ENCODE peak calls at places on chromosome 21, in ten cellular contexts. Q, V, W, U, B, E, A, F, R and N are unnamed samples.

GRCh38 chr21:39314155-39315027 is 959 bp upstream of the BRWD1 start:
- DNase-seq in Q (peak; percentile 63), V (peak; percentile 11), W (peak; percentile 33), U (peak; percentile 18), B (peak; percentile 34), E (peak; percentile 46), A (peak; percentile 71), F (peak; percentile 20), R (peak; percentile 49), N (peak; percentile 53)

GRCh38 chr21:20971296-20971921 is 26.8 kb upstream of the NCAM2 start:
- DNase-seq in Q (peak; percentile 25), V (no peak), W (no peak), U (no peak), B (peak; percentile 19), E (peak; percentile 39), A (no peak), F (no peak), R (peak; percentile 8), N (peak; percentile 43)

GRCh38 chr21:32776743-32777142 is 5.2 kb upstream of the PAXBP1 start:
- DNase-seq in Q (no peak), V (no peak), W (no peak), U (no peak), B (no peak), E (no peak), A (no peak), F (no peak), R (no peak), N (no peak)

GRCh38 chr21:26736449-26736848 is 108.8 kb downstream of the ADAMTS1 start:
- DNase-seq in Q (no peak), V (no peak), W (no peak), U (no peak), B (no peak), E (no peak), A (no peak), F (no peak), R (no peak), N (no peak)

GRCh38 chr21:39381009-39381408 is 32.1 kb upstream of the HMGN1 start:
- DNase-seq in Q (no peak), V (no peak), W (no peak), U (no peak), B (no peak), E (no peak), A (no peak), F (no peak), R (no peak), N (no peak)

GRCh38 chr21:39106881-39107462 is 76.3 kb downstream of the PSMG1 start:
- DNase-seq in Q (no peak), V (no peak), W (no peak), U (no peak), B (no peak), E (no peak), A (peak; percentile 51), F (no peak), R (no peak), N (no peak)

GRCh38 chr21:8989883-8990325 is 1531.5 kb upstream of the TPTE start:
- DNase-seq in Q (no peak), V (no peak), W (no peak), U (no peak), B (no peak), E (no peak), A (no peak), F (no peak), R (no peak), N (peak; percentile 39)

GRCh38 chr21:42556960-42557359 is 43.3 kb downstream of the SLC37A1 start:
- DNase-seq in Q (no peak), V (no peak), W (no peak), U (no peak), B (no peak), E (no peak), A (peak; percentile 58), F (no peak), R (no peak), N (no peak)

GRCh38 chr21:38326899-38327298 is 70.1 kb downstream of the KCNJ15 start:
- DNase-seq in Q (no peak), V (no peak), W (no peak), U (no peak), B (no peak), E (no peak), A (no peak), F (no peak), R (no peak), N (no peak)

GRCh38 chr21:25936776-25937175 is 202.0 kb downstream of the GABPA start:
- DNase-seq in Q (no peak), V (no peak), W (no peak), U (no peak), B (no peak), E (no peak), A (no peak), F (no peak), R (no peak), N (no peak)

GRCh38 chr21:37734846-37735245 is 181.4 kb downstream of the KCNJ6 start:
- DNase-seq in Q (no peak), V (no peak), W (no peak), U (no peak), B (no peak), E (no peak), A (no peak), F (no peak), R (no peak), N (no peak)

GRCh38 chr21:44905725-44906084 is 15.0 kb downstream of the ITGB2 start:
- DNase-seq in Q (no peak), V (no peak), W (no peak), U (no peak), B (no peak), E (no peak), A (no peak), F (no peak), R (no peak), N (no peak)

GRCh38 chr21:25911730-25912401 is 177.1 kb downstream of the GABPA start:
- DNase-seq in Q (no peak), V (no peak), W (no peak), U (no peak), B (no peak), E (peak; percentile 68), A (no peak), F (no peak), R (no peak), N (no peak)

GRCh38 chr21:38351961-38352521 is 95.2 kb downstream of the KCNJ15 start:
- DNase-seq in Q (no peak), V (no peak), W (no peak), U (no peak), B (no peak), E (no peak), A (no peak), F (no peak), R (no peak), N (no peak)

GRCh38 chr21:46457801-46458314 is 833 bp upstream of the DIP2A start:
- DNase-seq in Q (peak; percentile 53), V (no peak), W (no peak), U (no peak), B (peak; percentile 51), E (peak; percentile 53), A (peak; percentile 74), F (no peak), R (peak; percentile 36), N (peak; percentile 36)

GRCh38 chr21:39182016-39182415 is 1.2 kb downstream of the PSMG1 start:
- DNase-seq in Q (no peak), V (no peak), W (no peak), U (no peak), B (no peak), E (no peak), A (no peak), F (no peak), R (no peak), N (no peak)

GRCh38 chr21:42653492-42654061 is at the start of gene PDE9A:
- DNase-seq in Q (peak; percentile 52), V (no peak), W (no peak), U (no peak), B (peak; percentile 72), E (peak; percentile 52), A (no peak), F (no peak), R (no peak), N (peak; percentile 86)

GRCh38 chr21:33668620-33669019 is 26.3 kb downstream of the ITSN1 start:
- DNase-seq in Q (no peak), V (no peak), W (no peak), U (no peak), B (no peak), E (no peak), A (no peak), F (no peak), R (no peak), N (no peak)

GRCh38 chr21:14916676-14917141 is 148.1 kb downstream of the NRIP1 start:
- DNase-seq in Q (no peak), V (no peak), W (no peak), U (no peak), B (no peak), E (no peak), A (no peak), F (no peak), R (no peak), N (no peak)

GRCh38 chr21:42456457-42456856 is 39.6 kb downstream of the RSPH1 start:
- DNase-seq in Q (peak; percentile 60), V (no peak), W (no peak), U (no peak), B (no peak), E (no peak), A (no peak), F (peak; percentile 20), R (no peak), N (no peak)

GRCh38 chr21:25563399-25564116 is 43.7 kb downstream of the MRPL39 start:
- DNase-seq in Q (peak; percentile 62), V (no peak), W (no peak), U (no peak), B (peak; percentile 48), E (no peak), A (no peak), F (no peak), R (no peak), N (no peak)

GRCh38 chr21:41906770-41907169 is 27.6 kb upstream of the PRDM15 start:
- DNase-seq in Q (no peak), V (no peak), W (no peak), U (no peak), B (no peak), E (no peak), A (peak; percentile 23), F (no peak), R (no peak), N (no peak)

GRCh38 chr21:42878678-42878992 is 704 bp downstream of the WDR4 start:
- DNase-seq in Q (no peak), V (no peak), W (no peak), U (no peak), B (no peak), E (no peak), A (no peak), F (no peak), R (no peak), N (no peak)

GRCh38 chr21:15140321-15141019 is 75.7 kb upstream of the NRIP1 start:
- DNase-seq in Q (no peak), V (no peak), W (no peak), U (no peak), B (no peak), E (peak; percentile 96), A (no peak), F (no peak), R (no peak), N (no peak)

GRCh38 chr21:35223480-35224156 is 174.5 kb upstream of the RUNX1 start:
- DNase-seq in Q (no peak), V (no peak), W (no peak), U (no peak), B (no peak), E (no peak), A (no peak), F (no peak), R (no peak), N (no peak)

GRCh38 chr21:16308269-16308668 is 578.5 kb downstream of the USP25 start:
- DNase-seq in Q (no peak), V (no peak), W (no peak), U (no peak), B (peak; percentile 10), E (no peak), A (no peak), F (no peak), R (no peak), N (no peak)

GRCh38 chr21:31416465-31416864 is 72.4 kb upstream of the TIAM1 start:
- DNase-seq in Q (no peak), V (no peak), W (no peak), U (no peak), B (no peak), E (peak; percentile 19), A (no peak), F (no peak), R (no peak), N (no peak)

GRCh38 chr21:45535341-45536081 is 6.7 kb downstream of the SLC19A1 start:
- DNase-seq in Q (no peak), V (no peak), W (no peak), U (no peak), B (no peak), E (peak; percentile 54), A (peak; percentile 72), F (no peak), R (no peak), N (no peak)